ENCODE peak calls at places on chromosome 5, in five cellular contexts. M is sigmoid colon, X is HepG2, C is tibial nerve, W is A549. H is an unnamed sample.

GRCh38 chr5:1016476-1016875 is 7.9 kb downstream of the NKD2 start:
- DNase-seq in W (no peak), M (peak), C (no peak), X (no peak), H (no peak)

GRCh38 chr5:101728933-101729332 is 567.2 kb downstream of the SLCO4C1 start:
- DNase-seq in X (peak), W (no peak), C (no peak), M (no peak), H (no peak)

GRCh38 chr5:81750308-81751008 is 439 bp downstream of the SSBP2 start:
- DNase-seq in M (no peak), C (no peak), W (peak), X (no peak), H (peak)

GRCh38 chr5:139651863-139652787 is 4.0 kb downstream of the CXXC5 start:
- DNase-seq in X (no peak), C (peak), W (peak), M (peak), H (peak)

GRCh38 chr5:150644058-150644457 is 3.6 kb downstream of the SYNPO start:
- DNase-seq in W (no peak), X (no peak), M (no peak), C (no peak), H (no peak)

GRCh38 chr5:139905401-139905800 is 109.8 kb downstream of the PSD2 start:
- DNase-seq in C (no peak), W (no peak), X (no peak), M (peak), H (no peak)

GRCh38 chr5:33601881-33602280 is 161.1 kb downstream of the TARS1 start:
- DNase-seq in W (no peak), X (no peak), C (no peak), M (no peak), H (no peak)

GRCh38 chr5:129049116-129049515 is 45.4 kb upstream of the ISOC1 start:
- DNase-seq in M (no peak), X (no peak), C (no peak), W (no peak), H (no peak)

GRCh38 chr5:179192185-179192890 is 132.2 kb downstream of the ZNF354C start:
- DNase-seq in M (peak), X (no peak), W (no peak), C (no peak), H (no peak)

GRCh38 chr5:10577371-10578291 is 13.8 kb downstream of the ANKRD33B start:
- DNase-seq in X (no peak), M (no peak), W (no peak), C (no peak), H (no peak)

GRCh38 chr5:80266566-80266965 is 10.7 kb upstream of the SERINC5 start:
- DNase-seq in X (no peak), M (no peak), W (no peak), C (no peak), H (no peak)

GRCh38 chr5:56440871-56441740 is 208.0 kb upstream of the ANKRD55 start:
- DNase-seq in C (peak), W (peak), M (no peak), X (peak), H (no peak)

GRCh38 chr5:123582570-123583293 is 70.8 kb downstream of the CSNK1G3 start:
- DNase-seq in W (no peak), C (no peak), X (no peak), M (no peak), H (no peak)

GRCh38 chr5:72106922-72107873 is at the start of gene MAP1B:
- DNase-seq in X (peak), M (peak), W (peak), C (peak), H (no peak)

GRCh38 chr5:68329554-68329953 is 114.0 kb downstream of the PIK3R1 start:
- DNase-seq in X (no peak), C (no peak), W (no peak), M (no peak), H (no peak)

GRCh38 chr5:139277171-139277570 is 16.4 kb upstream of the MATR3 start:
- DNase-seq in M (no peak), C (no peak), W (no peak), X (no peak), H (no peak)

GRCh38 chr5:166845044-166845443 is 1446.4 kb upstream of the WWC1 start:
- DNase-seq in M (no peak), X (no peak), C (peak), W (no peak), H (no peak)

GRCh38 chr5:16812911-16813310 is 123.2 kb downstream of the MYO10 start:
- DNase-seq in C (no peak), M (no peak), W (peak), X (peak), H (no peak)

GRCh38 chr5:67731886-67732285 is 483.7 kb upstream of the PIK3R1 start:
- DNase-seq in M (no peak), C (no peak), X (no peak), W (no peak), H (no peak)

GRCh38 chr5:41404757-41405156 is 105.6 kb downstream of the PLCXD3 start:
- DNase-seq in W (no peak), X (no peak), M (no peak), C (no peak), H (no peak)

GRCh38 chr5:68178579-68178978 is 37.0 kb upstream of the PIK3R1 start:
- DNase-seq in W (peak), M (no peak), X (no peak), C (no peak), H (no peak)

GRCh38 chr5:151773979-151774378 is 2.2 kb downstream of the G3BP1 start:
- DNase-seq in W (no peak), X (no peak), C (no peak), M (no peak), H (no peak)

GRCh38 chr5:131581710-131582109 is 53.3 kb downstream of the RAPGEF6 start:
- DNase-seq in C (no peak), W (no peak), M (no peak), X (peak), H (no peak)

GRCh38 chr5:93503598-93504067 is 77.4 kb downstream of the NR2F1-AS1 start:
- DNase-seq in M (no peak), W (peak), X (peak), C (no peak), H (no peak)

GRCh38 chr5:73104326-73104725 is 16.0 kb upstream of the TMEM171 start:
- DNase-seq in C (no peak), M (no peak), X (no peak), W (no peak), H (no peak)

GRCh38 chr5:7317751-7318150 is 78.2 kb upstream of the ADCY2 start:
- DNase-seq in C (no peak), W (no peak), M (no peak), X (no peak), H (no peak)

GRCh38 chr5:77620404-77620803 is 18.1 kb downstream of the OTP start:
- DNase-seq in M (no peak), W (no peak), C (no peak), X (peak), H (no peak)

GRCh38 chr5:125357660-125358059 is 611.2 kb upstream of the ZNF608 start:
- DNase-seq in C (no peak), X (no peak), W (no peak), M (no peak), H (no peak)

GRCh38 chr5:172676914-172677475 is 35.9 kb downstream of the NEURL1B start:
- DNase-seq in C (no peak), X (no peak), W (no peak), M (no peak), H (peak)

GRCh38 chr5:147398860-147399259 is 111.0 kb downstream of the DPYSL3 start:
- DNase-seq in X (no peak), W (no peak), C (no peak), M (no peak), H (no peak)

GRCh38 chr5:152676177-152676576 is 271.1 kb upstream of the NMUR2 start:
- DNase-seq in W (no peak), M (no peak), C (no peak), X (no peak), H (no peak)

GRCh38 chr5:38162625-38163024 is 95.7 kb upstream of the EGFLAM start:
- DNase-seq in W (no peak), M (no peak), C (no peak), X (no peak), H (no peak)

GRCh38 chr5:90898330-90899013 is 339.9 kb downstream of the ADGRV1 start:
- DNase-seq in C (no peak), X (no peak), M (no peak), W (no peak), H (no peak)

GRCh38 chr5:172509405-172509781 is 55.1 kb upstream of the SH3PXD2B start:
- DNase-seq in M (no peak), X (no peak), W (no peak), C (peak), H (peak)

GRCh38 chr5:153222956-153223355 is 267.5 kb upstream of the GRIA1 start:
- DNase-seq in C (no peak), W (no peak), X (no peak), M (no peak), H (no peak)

GRCh38 chr5:66143473-66144073 is 527 bp upstream of the SREK1 start:
- DNase-seq in C (peak), X (peak), M (no peak), W (no peak), H (no peak)

GRCh38 chr5:52648726-52649125 is 139.0 kb upstream of the ITGA1 start:
- DNase-seq in W (no peak), C (no peak), X (no peak), M (no peak), H (no peak)

GRCh38 chr5:151628112-151628823 is 37.1 kb upstream of the FAT2 start:
- DNase-seq in C (peak), W (no peak), X (no peak), M (no peak), H (no peak)

DNA sequence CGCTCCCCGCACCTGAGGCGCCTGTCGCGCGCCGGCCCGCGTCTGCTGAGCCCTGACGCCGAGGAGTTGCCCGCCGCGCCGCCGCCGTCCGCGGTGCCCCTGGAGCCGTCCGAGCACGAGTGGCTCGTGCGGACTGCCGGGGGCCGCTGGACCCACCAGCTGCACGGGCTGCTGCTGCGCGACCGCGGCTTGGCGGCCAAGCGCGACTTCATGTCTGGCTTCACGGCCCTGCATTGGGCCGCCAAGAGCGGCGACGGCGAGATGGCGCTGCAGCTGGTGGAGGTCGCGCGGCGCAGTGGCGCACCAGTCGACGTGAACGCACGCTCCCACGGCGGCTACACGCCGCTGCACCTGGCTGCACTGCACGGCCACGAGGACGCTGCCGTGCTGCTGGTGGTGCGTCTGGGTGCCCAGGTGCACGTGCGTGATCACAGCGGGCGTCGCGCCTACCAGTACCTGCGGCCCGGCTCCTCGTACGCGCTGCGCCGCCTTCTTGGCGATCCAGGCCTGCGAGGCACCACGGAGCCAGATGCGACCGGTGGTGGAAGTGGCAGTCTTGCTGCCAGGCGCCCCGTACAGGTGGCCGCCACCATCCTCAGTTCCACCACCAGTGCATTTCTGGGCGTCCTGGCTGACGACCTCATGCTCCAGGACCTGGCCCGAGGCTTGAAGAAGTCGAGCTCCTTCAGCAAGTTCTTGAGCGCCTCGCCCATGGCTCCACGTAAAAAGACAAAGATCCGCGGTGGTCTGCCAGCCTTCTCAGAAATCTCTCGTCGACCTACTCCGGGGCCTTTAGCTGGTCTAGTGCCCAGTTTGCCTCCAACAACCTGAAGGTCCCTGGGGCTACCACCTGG is 1.6 kb downstream of the SOWAHA start:
- DNase-seq in M (no peak), W (no peak), X (no peak), C (no peak), H (no peak)
- H3K4me3 ChIP-seq in M (no peak), W (no peak), X (no peak), C (peak), H (no peak)

GRCh38 chr5:97501286-97501964 is 318.4 kb upstream of the RIOK2 start:
- DNase-seq in M (no peak), C (no peak), X (no peak), W (no peak), H (no peak)
- TF ChIP-seq EP300 in M (no peak), C (no peak), X (no peak), W (no peak), H (no peak)

GRCh38 chr5:32504923-32505596 is 60.5 kb upstream of the ZFR start:
- DNase-seq in C (peak), W (no peak), X (no peak), M (peak), H (no peak)
- H3K4me3 ChIP-seq in C (no peak), W (no peak), X (no peak), M (no peak), H (no peak)

GRCh38 chr5:119943148-119943547 is 313.8 kb downstream of the FAM170A start:
- DNase-seq in W (no peak), M (no peak), C (no peak), X (no peak), H (no peak)
- TF ChIP-seq EP300 in W (no peak), M (no peak), C (no peak), X (no peak), H (no peak)

GRCh38 chr5:114858964-114859363 is 310.7 kb downstream of the TRIM36 start:
- DNase-seq in X (no peak), M (no peak), C (no peak), W (no peak), H (no peak)
- H3K4me3 ChIP-seq in X (no peak), M (no peak), C (no peak), W (no peak), H (no peak)

GRCh38 chr5:98713856-98714255 is 59.6 kb upstream of the RGMB start:
- DNase-seq in X (no peak), M (no peak), C (no peak), W (no peak), H (no peak)

GRCh38 chr5:98714710-98715109 is 58.8 kb upstream of the RGMB start:
- DNase-seq in W (no peak), C (no peak), X (no peak), M (no peak), H (no peak)

GRCh38 chr5:98709681-98710080 is 63.8 kb upstream of the RGMB start:
- DNase-seq in X (no peak), W (no peak), M (no peak), C (no peak), H (no peak)

GRCh38 chr5:98713027-98713426 is 60.4 kb upstream of the RGMB start:
- DNase-seq in W (no peak), C (no peak), X (no peak), M (no peak), H (no peak)
- TF ChIP-seq EP300 in W (no peak), C (no peak), X (no peak), M (no peak), H (no peak)

DNA sequence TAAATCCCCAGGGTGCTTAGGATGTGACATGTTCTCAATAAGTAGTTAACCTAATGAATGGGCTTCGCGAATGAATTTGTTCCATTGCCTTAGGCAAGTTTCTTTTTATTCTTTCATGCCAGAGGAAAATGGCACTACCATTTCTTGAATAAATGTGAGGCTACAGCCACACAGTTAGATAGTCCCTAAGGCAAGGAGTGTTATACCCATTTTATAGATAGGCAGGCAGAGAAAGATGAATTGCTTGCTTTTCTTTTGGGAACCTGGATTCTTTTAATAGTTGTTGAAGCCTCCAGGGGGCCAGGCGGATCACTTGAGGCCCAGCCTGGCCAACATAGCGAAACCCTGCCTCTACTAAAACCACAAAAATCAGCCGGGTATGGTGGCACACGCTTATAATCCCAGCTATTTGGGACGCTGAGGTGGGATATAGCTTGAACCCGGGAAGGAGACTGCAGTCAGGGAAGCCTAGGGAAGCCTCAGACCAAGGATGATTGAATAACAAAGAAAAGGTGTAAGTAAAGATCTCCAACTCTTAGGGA is 943 bp downstream of the NOP16 start:
- DNase-seq in X (no peak), W (no peak), C (no peak), M (no peak), H (no peak)
- H3K4me3 ChIP-seq in X (peak), W (peak), C (peak), M (peak), H (peak)

GRCh38 chr5:116358911-116359418 is 215.7 kb downstream of the SEMA6A start:
- DNase-seq in W (no peak), M (no peak), C (no peak), X (no peak), H (no peak)
- TF ChIP-seq EP300 in W (no peak), M (no peak), C (no peak), X (no peak), H (no peak)

H was measured in upper lobe of left lung.